ENCODE peak calls at places on chromosomes 6 and 20, in eight cellular contexts. One of them, this sample, is unnamed.

GRCh38 chr20:48846516-48847492 is 19.0 kb upstream of the PREX1 start:
- DNase-seq in fibroblast of lung: peak; percentile 25
- DNase-seq in HFF-Myc: no peak
- DNase-seq in thoracic aorta: no peak
- DNase-seq in cardiac fibroblast: peak; percentile 58
- DNase-seq in fibroblast of the aortic adventitia: peak; percentile 62
- DNase-seq in right lobe of liver: no peak
- DNase-seq in CD8-positive, alpha-beta T cell: no peak
- DNase-seq in this sample: no peak

GRCh38 chr6:129345890-129346289 is 364.1 kb downstream of the ARHGAP18 start:
- DNase-seq in thoracic aorta: no peak
- DNase-seq in cardiac fibroblast: peak; percentile 86
- DNase-seq in fibroblast of the aortic adventitia: peak; percentile 89
- DNase-seq in HFF-Myc: peak; percentile 12
- DNase-seq in fibroblast of lung: peak; percentile 87
- DNase-seq in right lobe of liver: no peak
- DNase-seq in CD8-positive, alpha-beta T cell: no peak
- DNase-seq in this sample: peak; percentile 79

GRCh38 chr6:2229742-2230141 is 15.7 kb downstream of the GMDS start:
- DNase-seq in cardiac fibroblast: no peak
- DNase-seq in HFF-Myc: no peak
- DNase-seq in right lobe of liver: no peak
- DNase-seq in fibroblast of the aortic adventitia: no peak
- DNase-seq in thoracic aorta: no peak
- DNase-seq in CD8-positive, alpha-beta T cell: no peak
- DNase-seq in fibroblast of lung: no peak
- DNase-seq in this sample: no peak

GRCh38 chr20:6269163-6269873 is 146.5 kb upstream of the FERMT1 start:
- DNase-seq in fibroblast of lung: no peak
- DNase-seq in thoracic aorta: no peak
- DNase-seq in CD8-positive, alpha-beta T cell: no peak
- DNase-seq in fibroblast of the aortic adventitia: no peak
- DNase-seq in cardiac fibroblast: no peak
- DNase-seq in HFF-Myc: no peak
- DNase-seq in right lobe of liver: no peak
- DNase-seq in this sample: no peak

GRCh38 chr6:88945596-88945995 is 17.8 kb downstream of the RNGTT start:
- DNase-seq in CD8-positive, alpha-beta T cell: no peak
- DNase-seq in right lobe of liver: no peak
- DNase-seq in HFF-Myc: no peak
- DNase-seq in fibroblast of the aortic adventitia: peak; percentile 35
- DNase-seq in cardiac fibroblast: peak; percentile 32
- DNase-seq in thoracic aorta: no peak
- DNase-seq in fibroblast of lung: no peak
- DNase-seq in this sample: no peak

GRCh38 chr6:33778475-33779121 is 10.3 kb downstream of the LEMD2 start:
- DNase-seq in right lobe of liver: no peak
- DNase-seq in thoracic aorta: no peak
- DNase-seq in cardiac fibroblast: no peak
- DNase-seq in CD8-positive, alpha-beta T cell: no peak
- DNase-seq in fibroblast of lung: no peak
- DNase-seq in fibroblast of the aortic adventitia: no peak
- DNase-seq in HFF-Myc: no peak
- DNase-seq in this sample: no peak

GRCh38 chr20:23245553-23246128 is 105.0 kb upstream of the NXT1 start:
- DNase-seq in right lobe of liver: peak; percentile 67
- DNase-seq in CD8-positive, alpha-beta T cell: no peak
- DNase-seq in fibroblast of lung: peak; percentile 38
- DNase-seq in fibroblast of the aortic adventitia: peak; percentile 51
- DNase-seq in HFF-Myc: no peak
- DNase-seq in cardiac fibroblast: peak; percentile 61
- DNase-seq in thoracic aorta: no peak
- DNase-seq in this sample: no peak

GRCh38 chr6:87561012-87561411 is 28.8 kb downstream of the RARS2 start:
- DNase-seq in thoracic aorta: no peak
- DNase-seq in fibroblast of lung: peak; percentile 32
- DNase-seq in fibroblast of the aortic adventitia: no peak
- DNase-seq in right lobe of liver: no peak
- DNase-seq in HFF-Myc: no peak
- DNase-seq in CD8-positive, alpha-beta T cell: no peak
- DNase-seq in cardiac fibroblast: no peak
- DNase-seq in this sample: no peak

GRCh38 chr6:112956696-112957525 is 609.8 kb downstream of the RFPL4B start:
- DNase-seq in right lobe of liver: no peak
- DNase-seq in cardiac fibroblast: peak; percentile 97
- DNase-seq in HFF-Myc: no peak
- DNase-seq in CD8-positive, alpha-beta T cell: no peak
- DNase-seq in fibroblast of lung: peak; percentile 98
- DNase-seq in fibroblast of the aortic adventitia: peak; percentile 96
- DNase-seq in thoracic aorta: no peak
- DNase-seq in this sample: peak; percentile 79

GRCh38 chr6:89281779-89282246 is 33.3 kb downstream of the GABRR2 start:
- DNase-seq in fibroblast of lung: peak; percentile 16
- DNase-seq in CD8-positive, alpha-beta T cell: no peak
- DNase-seq in cardiac fibroblast: peak; percentile 55
- DNase-seq in fibroblast of the aortic adventitia: peak; percentile 16
- DNase-seq in thoracic aorta: no peak
- DNase-seq in HFF-Myc: peak; percentile 37
- DNase-seq in right lobe of liver: no peak
- DNase-seq in this sample: peak; percentile 49

GRCh38 chr6:108119212-108120141 is 44.9 kb upstream of the OSTM1 start:
- DNase-seq in fibroblast of lung: no peak
- DNase-seq in HFF-Myc: no peak
- DNase-seq in cardiac fibroblast: no peak
- DNase-seq in right lobe of liver: no peak
- DNase-seq in CD8-positive, alpha-beta T cell: no peak
- DNase-seq in fibroblast of the aortic adventitia: no peak
- DNase-seq in thoracic aorta: no peak
- DNase-seq in this sample: no peak

GRCh38 chr20:60210779-60211617 is 252.8 kb downstream of the CDH26 start:
- DNase-seq in fibroblast of the aortic adventitia: peak; percentile 67
- DNase-seq in fibroblast of lung: peak; percentile 29
- DNase-seq in right lobe of liver: peak; percentile 74
- DNase-seq in HFF-Myc: no peak
- DNase-seq in thoracic aorta: no peak
- DNase-seq in CD8-positive, alpha-beta T cell: peak; percentile 71
- DNase-seq in cardiac fibroblast: peak; percentile 70
- DNase-seq in this sample: peak; percentile 87

GRCh38 chr6:125526007-125526720 is 223.3 kb upstream of the HEY2 start:
- DNase-seq in right lobe of liver: no peak
- DNase-seq in fibroblast of the aortic adventitia: no peak
- DNase-seq in CD8-positive, alpha-beta T cell: no peak
- DNase-seq in HFF-Myc: no peak
- DNase-seq in fibroblast of lung: no peak
- DNase-seq in cardiac fibroblast: no peak
- DNase-seq in thoracic aorta: no peak
- DNase-seq in this sample: no peak

GRCh38 chr6:33812669-33813068 is 8.9 kb upstream of the MLN start:
- DNase-seq in CD8-positive, alpha-beta T cell: peak; percentile 57
- DNase-seq in fibroblast of lung: peak; percentile 43
- DNase-seq in cardiac fibroblast: peak; percentile 53
- DNase-seq in right lobe of liver: no peak
- DNase-seq in HFF-Myc: no peak
- DNase-seq in thoracic aorta: no peak
- DNase-seq in fibroblast of the aortic adventitia: peak; percentile 57
- DNase-seq in this sample: peak; percentile 29

GRCh38 chr6:41097467-41098090 is 24.8 kb downstream of the NFYA start:
- DNase-seq in CD8-positive, alpha-beta T cell: no peak
- DNase-seq in fibroblast of the aortic adventitia: peak; percentile 66
- DNase-seq in fibroblast of lung: peak; percentile 87
- DNase-seq in thoracic aorta: no peak
- DNase-seq in right lobe of liver: no peak
- DNase-seq in cardiac fibroblast: peak; percentile 69
- DNase-seq in HFF-Myc: no peak
- DNase-seq in this sample: peak; percentile 36

GRCh38 chr6:131160254-131160758 is 25.0 kb downstream of the AKAP7 start:
- DNase-seq in right lobe of liver: no peak
- DNase-seq in fibroblast of lung: no peak
- DNase-seq in CD8-positive, alpha-beta T cell: no peak
- DNase-seq in HFF-Myc: no peak
- DNase-seq in fibroblast of the aortic adventitia: no peak
- DNase-seq in thoracic aorta: no peak
- DNase-seq in cardiac fibroblast: no peak
- DNase-seq in this sample: no peak

GRCh38 chr6:45633272-45633908 is 255.7 kb upstream of the SUPT3H start:
- DNase-seq in CD8-positive, alpha-beta T cell: no peak
- DNase-seq in HFF-Myc: no peak
- DNase-seq in cardiac fibroblast: no peak
- DNase-seq in thoracic aorta: no peak
- DNase-seq in right lobe of liver: no peak
- DNase-seq in fibroblast of lung: no peak
- DNase-seq in fibroblast of the aortic adventitia: no peak
- DNase-seq in this sample: no peak

GRCh38 chr20:59222982-59223610 is 59.5 kb downstream of the ZNF831 start:
- DNase-seq in HFF-Myc: no peak
- DNase-seq in fibroblast of the aortic adventitia: no peak
- DNase-seq in right lobe of liver: no peak
- DNase-seq in cardiac fibroblast: peak; percentile 4
- DNase-seq in fibroblast of lung: no peak
- DNase-seq in thoracic aorta: no peak
- DNase-seq in CD8-positive, alpha-beta T cell: no peak
- DNase-seq in this sample: peak; percentile 40

GRCh38 chr6:131443514-131443913 is 129.5 kb upstream of the ARG1 start:
- DNase-seq in cardiac fibroblast: no peak
- DNase-seq in CD8-positive, alpha-beta T cell: peak; percentile 65
- DNase-seq in right lobe of liver: no peak
- DNase-seq in fibroblast of lung: no peak
- DNase-seq in thoracic aorta: no peak
- DNase-seq in fibroblast of the aortic adventitia: no peak
- DNase-seq in HFF-Myc: no peak
- DNase-seq in this sample: no peak

GRCh38 chr20:47172579-47172978 is 183.9 kb downstream of the ZMYND8 start:
- DNase-seq in fibroblast of the aortic adventitia: no peak
- DNase-seq in HFF-Myc: no peak
- DNase-seq in cardiac fibroblast: no peak
- DNase-seq in thoracic aorta: no peak
- DNase-seq in CD8-positive, alpha-beta T cell: no peak
- DNase-seq in fibroblast of lung: no peak
- DNase-seq in right lobe of liver: no peak
- DNase-seq in this sample: no peak

GRCh38 chr6:32149932-32150920 is 1.5 kb downstream of the PRRT1 start:
- DNase-seq in fibroblast of lung: no peak
- DNase-seq in HFF-Myc: no peak
- DNase-seq in fibroblast of the aortic adventitia: no peak
- DNase-seq in thoracic aorta: no peak
- DNase-seq in cardiac fibroblast: no peak
- DNase-seq in right lobe of liver: no peak
- DNase-seq in CD8-positive, alpha-beta T cell: no peak
- DNase-seq in this sample: no peak
- H3K4me3 ChIP-seq in fibroblast of lung: no peak overlapping the region
- H3K4me3 ChIP-seq in HFF-Myc: no peak overlapping the region
- H3K4me3 ChIP-seq in fibroblast of the aortic adventitia: peak overlapping the region; percentile 9
- H3K4me3 ChIP-seq in thoracic aorta: peak overlapping the region; percentile 94
- H3K4me3 ChIP-seq in cardiac fibroblast: no peak overlapping the region
- H3K4me3 ChIP-seq in right lobe of liver: no peak overlapping the region
- H3K4me3 ChIP-seq in CD8-positive, alpha-beta T cell: no peak overlapping the region
- H3K4me3 ChIP-seq in this sample: peak overlapping the region; percentile 53

GRCh38 chr6:127932708-127933107 is 31.9 kb upstream of the THEMIS start:
- DNase-seq in CD8-positive, alpha-beta T cell: no peak
- DNase-seq in right lobe of liver: no peak
- DNase-seq in cardiac fibroblast: no peak
- DNase-seq in fibroblast of the aortic adventitia: no peak
- DNase-seq in thoracic aorta: no peak
- DNase-seq in fibroblast of lung: no peak
- DNase-seq in HFF-Myc: no peak
- DNase-seq in this sample: no peak
- TF ChIP-seq CTCF in CD8-positive, alpha-beta T cell: no peak
- TF ChIP-seq CTCF in right lobe of liver: no peak
- TF ChIP-seq CTCF in cardiac fibroblast: no peak
- TF ChIP-seq CTCF in fibroblast of the aortic adventitia: no peak
- TF ChIP-seq CTCF in thoracic aorta: no peak
- TF ChIP-seq CTCF in fibroblast of lung: no peak
- TF ChIP-seq CTCF in HFF-Myc: no peak
- TF ChIP-seq CTCF in this sample: no peak

GRCh38 chr6:170158296-170159039 is 132.4 kb downstream of the DLL1 start:
- DNase-seq in fibroblast of the aortic adventitia: no peak
- DNase-seq in right lobe of liver: peak; percentile 40
- DNase-seq in cardiac fibroblast: no peak
- DNase-seq in CD8-positive, alpha-beta T cell: no peak
- DNase-seq in fibroblast of lung: no peak
- DNase-seq in thoracic aorta: no peak
- DNase-seq in HFF-Myc: no peak
- DNase-seq in this sample: no peak
- H3K4me3 ChIP-seq in fibroblast of the aortic adventitia: no peak overlapping the region
- H3K4me3 ChIP-seq in right lobe of liver: no peak overlapping the region
- H3K4me3 ChIP-seq in cardiac fibroblast: no peak overlapping the region
- H3K4me3 ChIP-seq in CD8-positive, alpha-beta T cell: no peak overlapping the region
- H3K4me3 ChIP-seq in fibroblast of lung: no peak overlapping the region
- H3K4me3 ChIP-seq in thoracic aorta: no peak overlapping the region
- H3K4me3 ChIP-seq in HFF-Myc: no peak overlapping the region
- H3K4me3 ChIP-seq in this sample: no peak overlapping the region

DNA sequence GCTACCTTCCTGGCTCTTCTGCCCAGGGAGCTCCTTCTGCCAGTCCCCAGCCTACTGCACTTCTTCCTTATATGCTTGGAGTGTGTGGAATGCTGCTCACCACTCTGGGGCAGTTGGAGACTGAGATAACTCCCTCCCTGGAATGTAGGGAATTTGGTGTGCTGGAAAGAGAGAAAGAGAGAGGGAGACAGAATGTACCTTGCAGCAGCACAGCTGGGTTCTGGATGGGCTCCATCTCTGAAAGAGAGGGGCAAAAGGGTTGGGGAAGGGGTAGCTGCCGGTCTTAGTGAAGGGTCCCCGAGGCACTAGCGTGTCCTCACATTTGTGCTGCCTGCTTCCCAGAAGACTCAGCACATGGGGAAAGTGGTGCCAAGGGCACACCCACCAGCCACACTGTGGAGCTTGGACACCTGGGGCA is 40.2 kb upstream of the DDR1 start:
- DNase-seq in right lobe of liver: no peak
- DNase-seq in CD8-positive, alpha-beta T cell: no peak
- DNase-seq in fibroblast of lung: peak; percentile 83
- DNase-seq in thoracic aorta: no peak
- DNase-seq in fibroblast of the aortic adventitia: peak; percentile 75
- DNase-seq in cardiac fibroblast: no peak
- DNase-seq in HFF-Myc: no peak
- DNase-seq in this sample: no peak
- TF ChIP-seq CTCF in right lobe of liver: no peak
- TF ChIP-seq CTCF in CD8-positive, alpha-beta T cell: no peak
- TF ChIP-seq CTCF in fibroblast of lung: no peak
- TF ChIP-seq CTCF in thoracic aorta: no peak
- TF ChIP-seq CTCF in fibroblast of the aortic adventitia: no peak
- TF ChIP-seq CTCF in cardiac fibroblast: no peak
- TF ChIP-seq CTCF in HFF-Myc: no peak
- TF ChIP-seq CTCF in this sample: no peak

DNA sequence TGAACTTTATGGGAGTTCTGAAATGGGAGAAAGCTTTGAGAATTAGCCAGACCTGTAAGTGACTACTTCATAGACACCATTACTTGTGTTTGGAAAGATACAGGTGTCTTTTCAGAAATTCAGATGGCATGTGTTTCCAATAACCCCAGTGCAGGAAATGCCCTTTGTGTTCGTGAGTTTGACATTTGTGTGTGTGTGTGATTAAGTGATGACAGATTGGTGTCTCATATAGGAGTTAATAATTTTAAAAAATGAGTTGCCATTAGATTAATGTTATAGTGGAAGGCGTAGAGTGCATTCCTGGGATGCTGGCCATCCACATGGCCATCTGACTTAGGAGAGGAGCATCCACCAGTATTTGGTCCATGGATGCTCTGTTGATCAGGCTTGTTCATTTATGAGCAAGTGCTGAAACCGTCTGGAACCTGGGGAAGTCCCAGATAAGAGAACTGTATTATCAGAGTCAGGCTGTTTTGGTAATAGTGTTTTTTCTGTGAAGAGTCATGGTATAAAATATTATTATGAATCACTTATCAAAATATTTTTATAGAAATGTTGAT is 3.1 kb downstream of the STK4 start:
- DNase-seq in cardiac fibroblast: no peak
- DNase-seq in thoracic aorta: no peak
- DNase-seq in HFF-Myc: no peak
- DNase-seq in fibroblast of the aortic adventitia: no peak
- DNase-seq in right lobe of liver: no peak
- DNase-seq in fibroblast of lung: no peak
- DNase-seq in CD8-positive, alpha-beta T cell: no peak
- DNase-seq in this sample: no peak
- H3K4me3 ChIP-seq in cardiac fibroblast: no peak overlapping the region
- H3K4me3 ChIP-seq in thoracic aorta: no peak overlapping the region
- H3K4me3 ChIP-seq in HFF-Myc: peak overlapping the region; percentile 96
- H3K4me3 ChIP-seq in fibroblast of the aortic adventitia: no peak overlapping the region
- H3K4me3 ChIP-seq in right lobe of liver: no peak overlapping the region
- H3K4me3 ChIP-seq in fibroblast of lung: no peak overlapping the region
- H3K4me3 ChIP-seq in CD8-positive, alpha-beta T cell: peak overlapping the region; percentile 97
- H3K4me3 ChIP-seq in this sample: no peak overlapping the region